ENCODE peak calls at places on chromosomes 4 and X, in four cellular contexts. J is IMR-90, W is K562, O is keratinocyte. B is an unnamed sample. For H3K9me1, the result is how much of the 10 kb centered on the place peaks cover.

GRCh38 chr4:160406426-160406825 is 1303.5 kb downstream of the RAPGEF2 start:
- DNase-seq in O (no peak), W (no peak), J (no peak), B (no peak)

GRCh38 chrX:150849996-150850720 is 48.3 kb downstream of the CD99L2 start:
- DNase-seq in O (no peak), J (no peak), W (no peak), B (no peak)

GRCh38 chrX:16653424-16653823 is 3.5 kb downstream of the S100G start:
- DNase-seq in O (no peak), W (no peak), J (no peak), B (no peak)

GRCh38 chr4:44046491-44046890 is 402.1 kb downstream of the KCTD8 start:
- DNase-seq in O (no peak), J (no peak), W (no peak), B (no peak)

GRCh38 chr4:165580379-165580905 is 201.6 kb downstream of the CPE start:
- DNase-seq in O (peak), W (no peak), J (no peak), B (peak)

GRCh38 chr4:2258091-2259035 is 3.5 kb downstream of the MXD4 start:
- DNase-seq in J (no peak), W (no peak), O (no peak), B (no peak)

GRCh38 chr4:120821986-120822385 is 100.5 kb downstream of the PRDM5 start:
- DNase-seq in W (no peak), O (no peak), J (no peak), B (no peak)

GRCh38 chr4:85929926-85930325 is 429.9 kb downstream of the MAPK10 start:
- DNase-seq in O (no peak), W (no peak), J (no peak), B (peak)

DNA sequence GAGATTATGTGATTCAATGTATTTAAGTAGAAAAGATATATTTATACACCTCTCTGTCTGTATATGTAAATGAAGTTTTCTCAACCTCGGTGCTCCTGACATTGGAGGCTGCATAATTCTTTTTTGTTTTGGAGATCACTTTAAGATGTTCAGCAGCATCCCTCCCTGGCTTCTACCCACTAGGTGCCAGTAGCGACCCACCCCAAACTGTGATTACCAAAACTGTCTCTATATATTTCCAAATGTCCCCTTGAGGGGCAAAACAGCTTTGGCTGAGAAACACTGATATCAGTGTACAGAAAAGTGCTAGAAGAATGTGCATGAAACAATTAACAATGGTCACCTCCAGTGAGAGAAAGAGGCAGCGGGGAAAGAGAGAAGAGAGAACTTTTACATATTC is 51.2 kb downstream of the DCX start:
- DNase-seq in W (no peak), J (no peak), O (no peak), B (no peak)
- TF ChIP-seq CTCF in W (no peak), J (no peak), O (no peak), B (no peak)

GRCh38 chr4:109350121-109350520 is 47.7 kb upstream of the COL25A1 start:
- DNase-seq in W (no peak), J (no peak), O (no peak), B (no peak)
- H3K9me1 ChIP-seq in W (under half), J (under half), O (under half), B (under half)

GRCh38 chr4:55169352-55169959 is 44.1 kb upstream of the KDR start:
- DNase-seq in W (no peak), J (peak), O (no peak), B (no peak)
- TF ChIP-seq CTCF in W (no peak), J (no peak), O (no peak), B (no peak)

DNA sequence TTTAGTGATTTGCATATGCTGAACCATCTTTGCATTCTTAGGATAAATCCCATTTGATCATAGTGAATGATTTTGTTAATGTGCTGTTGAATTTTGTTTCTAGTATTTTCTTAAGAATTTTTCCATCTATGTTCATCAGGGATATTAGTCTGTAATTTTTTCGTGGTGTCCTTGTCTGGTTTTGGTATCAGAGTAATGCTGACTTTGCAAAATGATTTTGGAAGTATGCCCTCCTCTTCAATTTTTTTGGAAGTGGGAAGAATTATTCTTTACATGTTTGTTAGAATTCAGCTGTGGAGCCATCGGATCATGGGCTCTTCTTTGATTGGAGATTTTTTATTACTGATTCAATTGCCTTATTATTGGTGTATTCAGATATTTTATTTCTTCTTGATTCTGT is 54.0 kb upstream of the TRO start:
- DNase-seq in J (no peak), W (no peak), O (no peak), B (no peak)
- H3K9me1 ChIP-seq in J (under half), W (under half), O (under half), B (under half)

GRCh38 chr4:55736605-55737183 is 82.9 kb upstream of the EXOC1L start:
- DNase-seq in J (peak), O (no peak), W (no peak), B (peak)
- TF ChIP-seq CTCF in J (peak), O (no peak), W (peak), B (peak)

DNA sequence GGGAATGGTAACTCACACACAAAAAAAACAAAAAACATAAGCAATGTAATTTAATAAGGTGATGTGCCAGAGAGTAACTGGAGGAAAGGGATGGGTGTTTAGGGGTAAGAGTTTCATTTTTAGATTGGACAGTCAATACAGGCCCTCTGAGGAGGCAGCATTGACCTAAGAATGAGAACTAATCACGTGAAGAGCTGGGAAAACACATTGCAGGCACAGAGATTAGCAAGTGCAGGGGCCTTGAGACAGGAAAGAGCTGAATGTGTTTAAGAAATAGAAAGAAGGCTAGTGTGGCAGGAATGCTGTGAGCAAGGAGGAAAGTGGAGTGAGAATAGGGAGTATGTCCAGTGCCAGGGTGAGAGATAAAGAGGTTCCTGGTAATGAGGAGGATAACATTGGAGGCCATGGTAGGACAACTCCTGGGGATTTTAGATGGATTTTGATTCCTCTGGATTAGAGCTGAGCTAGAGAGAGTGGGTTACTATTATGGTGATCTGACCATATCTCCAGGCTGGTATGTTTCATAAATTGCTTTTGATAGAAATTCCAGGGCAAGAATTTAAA is 17.6 kb downstream of the PDLIM5 start:
- DNase-seq in O (no peak), J (no peak), W (no peak), B (peak)
- H3K9me1 ChIP-seq in O (under half), J (under half), W (under half), B (under half)

DNA sequence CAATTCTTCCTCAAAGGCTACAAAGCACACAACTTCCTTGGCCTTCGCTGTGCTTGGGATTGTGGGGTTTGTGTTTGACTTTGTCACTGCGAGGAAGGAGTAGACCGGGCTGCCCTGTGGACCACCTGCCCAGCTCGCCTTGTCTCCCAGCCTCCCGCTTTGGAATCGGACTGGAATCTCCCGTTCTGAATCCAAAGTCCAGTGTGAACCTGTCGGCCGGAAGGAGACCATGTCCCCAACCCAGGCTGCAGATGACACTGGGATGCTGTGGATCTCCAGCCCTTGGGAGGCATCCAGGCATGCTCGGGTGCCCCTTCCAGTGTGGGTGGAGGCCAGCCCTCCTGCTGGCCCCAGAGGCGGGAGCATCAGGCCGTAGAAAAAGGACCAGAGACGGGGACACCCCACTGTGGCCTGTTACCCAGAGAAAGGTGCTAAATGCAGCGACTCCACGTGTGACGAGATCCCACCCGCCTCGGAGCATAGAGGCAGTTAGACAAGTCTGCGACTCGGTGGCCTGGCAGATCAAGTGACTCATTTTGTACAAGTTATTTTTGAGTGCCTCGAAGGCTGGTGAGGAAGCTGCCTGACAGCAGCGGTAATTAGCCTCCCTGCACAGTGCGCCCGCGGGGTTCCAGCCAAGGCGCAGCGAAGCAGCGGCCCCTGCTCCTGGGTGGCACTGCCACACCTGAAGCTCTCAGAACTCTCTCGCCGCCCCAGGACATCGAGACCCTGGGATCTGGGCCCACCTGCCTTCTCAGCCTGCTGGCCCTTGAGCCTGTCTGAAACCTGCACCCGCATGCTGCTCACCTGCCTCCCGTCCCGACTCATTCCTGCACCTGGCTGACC is 57.5 kb downstream of the ADRA2C start:
- DNase-seq in O (no peak), J (no peak), W (no peak), B (no peak)
- TF ChIP-seq CTCF in O (no peak), J (no peak), W (no peak), B (no peak)

GRCh38 chrX:100768679-100769338 is 36.9 kb upstream of the SYTL4 start:
- DNase-seq in W (peak), J (peak), O (peak), B (peak)
- H3K9me1 ChIP-seq in W (under half), J (under half), O (under half), B (under half)

GRCh38 chr4:17763352-17763890 is 18.0 kb downstream of the FAM184B start:
- DNase-seq in J (no peak), W (no peak), O (no peak), B (no peak)

GRCh38 chr4:17760602-17761001 is 20.8 kb downstream of the FAM184B start:
- DNase-seq in O (no peak), W (no peak), J (no peak), B (no peak)

GRCh38 chr4:17761062-17761461 is 20.4 kb downstream of the FAM184B start:
- DNase-seq in O (no peak), W (no peak), J (no peak), B (no peak)

GRCh38 chr4:17763931-17764330 is 17.5 kb downstream of the FAM184B start:
- DNase-seq in O (no peak), J (no peak), W (no peak), B (no peak)

DNA sequence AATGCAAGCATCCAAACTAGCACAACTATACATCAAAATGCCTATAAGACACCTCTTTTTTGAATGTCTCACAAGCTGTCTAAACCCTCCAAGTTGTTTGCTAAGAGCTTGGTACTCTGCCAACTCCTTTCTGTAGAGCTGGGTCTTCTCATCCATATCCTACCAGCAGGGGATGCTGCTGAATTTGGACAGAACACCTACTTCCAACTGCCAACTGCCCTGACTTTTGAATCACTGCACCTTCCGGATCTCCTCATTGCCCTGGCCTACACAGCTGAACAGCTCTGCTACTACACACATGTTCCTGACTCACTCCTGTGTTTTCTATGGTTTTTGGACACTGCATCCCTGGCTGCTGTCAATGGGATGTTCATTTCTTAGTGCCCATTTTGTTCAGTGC is 18.7 kb downstream of the FAM184B start:
- DNase-seq in W (peak), J (peak), O (no peak), B (no peak)
- TF ChIP-seq CTCF in W (peak), J (peak), O (peak), B (no peak)

DNA sequence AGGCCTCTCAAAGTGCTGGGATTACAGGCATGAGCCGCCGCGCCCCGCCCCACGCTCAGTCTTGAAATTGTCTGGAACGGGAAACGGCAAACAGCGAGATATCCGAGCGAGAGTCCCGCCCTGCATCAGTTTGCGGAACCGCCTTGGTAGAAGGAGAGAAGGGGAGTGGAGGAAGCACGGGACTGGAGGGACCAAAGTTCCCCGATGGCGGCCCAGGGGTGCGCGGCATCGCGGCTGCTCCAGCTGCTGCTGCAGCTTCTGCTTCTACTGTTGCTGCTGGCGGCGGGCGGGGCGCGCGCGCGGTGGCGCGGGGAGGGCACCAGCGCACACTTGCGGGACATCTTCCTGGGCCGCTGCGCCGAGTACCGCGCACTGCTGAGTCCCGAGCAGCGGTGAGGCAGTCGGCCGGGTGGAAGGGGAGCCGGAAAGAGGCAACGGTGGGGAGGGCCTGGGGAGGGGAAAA is at the start of gene BST1:
- DNase-seq in O (no peak), J (peak), W (no peak), B (peak)
- H3K9me1 ChIP-seq in O (under half), J (under half), W (under half), B (under half)